ENCODE peak calls at places on chromosomes 4 and X, in ten cellular contexts. F is nephron progenitor cell; C is astrocyte of the spinal cord; H is ovary; I is tibial nerve; K is endothelial cell; J is epithelial cell of esophagus; U is body of pancreas; W is CD4-positive, alpha-beta T cell; Q is endodermal cell. Y is an unnamed sample.
A peak's percentile ranks its signal among the peaks of the same experiment; 100 is the strongest.

GRCh38 chrX:9429767-9430166 is 35.1 kb upstream of the TBL1X start:
- DNase-seq in F (no peak), C (no peak), H (no peak), I (no peak), K (no peak), J (peak; percentile 50), U (no peak), W (no peak), Q (no peak), Y (no peak)

GRCh38 chr4:74527049-74527448 is 82.1 kb downstream of the AREG start:
- DNase-seq in F (no peak), C (no peak), H (no peak), I (no peak), K (no peak), J (no peak), U (no peak), W (no peak), Q (no peak), Y (no peak)

GRCh38 chr4:101411926-101412325 is 64.6 kb upstream of the PPP3CA start:
- DNase-seq in F (no peak), C (no peak), H (no peak), I (no peak), K (no peak), J (peak; percentile 37), U (no peak), W (no peak), Q (no peak), Y (no peak)

GRCh38 chr4:8419222-8420041 is 21.1 kb downstream of the ACOX3 start:
- DNase-seq in F (no peak), C (no peak), H (no peak), I (no peak), K (no peak), J (no peak), U (no peak), W (no peak), Q (no peak), Y (no peak)

GRCh38 chr4:148914301-148914700 is 472.1 kb upstream of the NR3C2 start:
- DNase-seq in F (no peak), C (no peak), H (no peak), I (no peak), K (no peak), J (no peak), U (no peak), W (no peak), Q (no peak), Y (no peak)

GRCh38 chr4:184811484-184812180 is 14.1 kb downstream of the ACSL1 start:
- DNase-seq in F (no peak), C (no peak), H (no peak), I (no peak), K (no peak), J (no peak), U (no peak), W (no peak), Q (no peak), Y (no peak)

GRCh38 chr4:182207806-182208483 is 35.3 kb upstream of the TENM3 start:
- DNase-seq in F (no peak), C (peak; percentile 93), H (no peak), I (no peak), K (no peak), J (peak; percentile 88), U (no peak), W (no peak), Q (no peak), Y (no peak)

GRCh38 chr4:134326866-134327265 is 125.3 kb upstream of the PABPC4L start:
- DNase-seq in F (no peak), C (no peak), H (no peak), I (no peak), K (no peak), J (no peak), U (no peak), W (no peak), Q (no peak), Y (no peak)

GRCh38 chr4:2731907-2732314 is 24.2 kb downstream of the TNIP2 start:
- DNase-seq in F (no peak), C (no peak), H (no peak), I (no peak), K (no peak), J (no peak), U (no peak), W (no peak), Q (no peak), Y (no peak)

GRCh38 chr4:55397521-55398321 is 2.0 kb downstream of the TMEM165 start:
- DNase-seq in F (peak; percentile 33), C (peak; percentile 45), H (no peak), I (no peak), K (no peak), J (peak; percentile 85), U (no peak), W (no peak), Q (no peak), Y (no peak)

GRCh38 chr4:7757501-7758443 is 181.9 kb downstream of the AFAP1 start:
- DNase-seq in F (peak; percentile 73), C (no peak), H (no peak), I (peak; percentile 48), K (no peak), J (no peak), U (no peak), W (no peak), Q (no peak), Y (no peak)

GRCh38 chrX:262391-262909 is 18.7 kb upstream of the PLCXD1 start:
- DNase-seq in F (no peak), C (no peak), H (no peak), I (no peak), K (no peak), J (no peak), U (peak; percentile 38), W (no peak), Q (peak; percentile 49), Y (peak; percentile 32)

GRCh38 chr4:98746530-98746929 is 88.1 kb upstream of the TSPAN5 start:
- DNase-seq in F (no peak), C (peak; percentile 79), H (no peak), I (no peak), K (no peak), J (peak; percentile 8), U (no peak), W (no peak), Q (no peak), Y (no peak)

GRCh38 chr4:33837043-33837442 is 2407.3 kb downstream of the ARAP2 start:
- DNase-seq in F (no peak), C (peak; percentile 83), H (no peak), I (no peak), K (no peak), J (peak; percentile 23), U (no peak), W (no peak), Q (no peak), Y (no peak)

GRCh38 chrX:39907964-39908616 is 189.7 kb downstream of the BCOR start:
- DNase-seq in F (no peak), C (peak; percentile 91), H (peak; percentile 76), I (peak; percentile 18), K (no peak), J (peak; percentile 87), U (peak; percentile 68), W (no peak), Q (peak; percentile 82), Y (no peak)

GRCh38 chr4:102501176-102501634 is at the start of gene NFKB1:
- DNase-seq in F (no peak), C (peak; percentile 71), H (peak; percentile 55), I (peak; percentile 67), K (peak; percentile 59), J (peak; percentile 90), U (peak; percentile 72), W (peak; percentile 56), Q (no peak), Y (peak; percentile 66)
- TF ChIP-seq CTCF in F (no peak), C (no peak), H (no peak), I (no peak), K (no peak), J (no peak), U (no peak), W (no peak), Q (no peak), Y (no peak)

GRCh38 chrX:133921764-133922389 is 63.5 kb downstream of the GPC3 start:
- DNase-seq in F (peak; percentile 52), C (no peak), H (no peak), I (peak; percentile 4), K (peak; percentile 56), J (peak; percentile 42), U (peak; percentile 79), W (peak; percentile 3), Q (peak; percentile 90), Y (no peak)
- TF ChIP-seq CTCF in F (peak; percentile 54), C (peak; percentile 51), H (no peak), I (no peak), K (no peak), J (peak; percentile 67), U (peak; percentile 40), W (no peak), Q (peak; percentile 95), Y (peak; percentile 16)

DNA sequence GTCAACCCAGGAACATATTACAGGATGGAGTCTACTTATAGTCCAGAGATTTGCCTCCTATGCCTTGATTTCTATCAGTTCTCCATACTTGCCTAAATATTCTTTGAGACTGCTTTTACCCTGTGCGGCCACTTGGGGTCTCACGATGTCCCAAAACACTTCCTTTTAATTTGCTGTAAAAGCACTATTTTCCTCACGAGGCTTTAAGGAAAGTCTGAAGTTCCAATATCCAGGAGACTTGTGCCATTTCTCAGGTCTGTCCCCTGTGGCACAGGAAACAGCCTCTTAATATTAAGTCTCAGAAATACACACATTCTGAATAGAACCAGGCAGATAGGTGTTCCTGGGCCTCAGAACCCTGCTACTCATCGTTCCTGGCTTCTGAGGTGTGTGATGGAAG is 142.9 kb downstream of the TMEM164 start:
- DNase-seq in F (peak; percentile 37), C (peak; percentile 43), H (no peak), I (no peak), K (peak; percentile 7), J (peak; percentile 27), U (peak; percentile 39), W (no peak), Q (peak; percentile 58), Y (peak; percentile 48)
- TF ChIP-seq CTCF in F (peak; percentile 62), C (peak; percentile 68), H (peak; percentile 24), I (peak; percentile 34), K (peak; percentile 49), J (peak; percentile 53), U (peak; percentile 25), W (peak; percentile 18), Q (peak; percentile 75), Y (peak; percentile 65)

DNA sequence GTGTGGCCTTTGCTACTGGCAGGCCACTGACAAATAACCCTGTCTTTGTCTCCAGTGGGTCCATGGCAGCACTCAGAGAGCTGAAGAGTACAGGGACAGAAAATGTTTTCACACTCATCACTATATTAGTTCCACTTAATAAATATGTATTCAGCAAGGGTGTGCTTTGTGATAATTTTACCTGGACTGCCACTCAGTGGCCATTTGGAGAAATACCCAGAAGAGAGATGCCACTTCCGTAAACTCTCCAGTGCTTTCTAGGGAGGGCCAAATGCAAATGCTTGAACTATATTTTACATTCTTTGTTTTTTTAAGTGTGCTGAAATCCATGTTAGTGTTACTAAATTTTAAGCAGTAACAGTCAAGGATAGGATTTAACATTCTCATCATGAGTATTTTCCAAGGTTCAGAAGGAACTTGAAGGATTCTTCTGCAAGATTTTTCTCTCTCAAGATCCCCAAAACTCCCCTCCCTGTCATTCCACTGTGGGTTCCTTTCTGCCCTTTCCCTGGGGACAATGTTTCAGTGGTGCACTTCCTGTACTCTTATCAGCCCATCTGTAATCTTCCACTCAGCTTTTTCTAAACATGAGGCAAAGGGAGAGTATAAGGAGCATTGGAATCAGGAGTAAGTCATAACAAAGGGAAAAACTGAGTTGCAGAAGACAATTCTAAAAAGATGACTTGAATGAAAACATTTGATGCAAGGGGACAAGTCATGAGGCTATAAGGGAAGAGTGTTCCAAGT is 46.0 kb downstream of the TFDP3 start:
- DNase-seq in F (peak; percentile 7), C (peak; percentile 20), H (no peak), I (no peak), K (no peak), J (peak; percentile 43), U (peak; percentile 11), W (no peak), Q (peak; percentile 44), Y (no peak)
- TF ChIP-seq CTCF in F (peak; percentile 56), C (peak; percentile 32), H (no peak), I (no peak), K (peak; percentile 16), J (peak; percentile 60), U (no peak), W (no peak), Q (peak; percentile 84), Y (peak; percentile 60)